ENCODE peak calls at places on chromosomes 11 and 22, in seven cellular contexts. One of them, this sample, is unnamed.

GRCh38 chr22:46401370-46401769 is 65.9 kb downstream of the TRMU start:
- DNase-seq in PC-3: no peak
- DNase-seq in mesothelial cell of epicardium: no peak
- DNase-seq in astrocyte of the spinal cord: no peak
- DNase-seq in IMR-90: no peak
- DNase-seq in sigmoid colon: no peak
- DNase-seq in NCI-H1105 treated with DMSO at 0.1 percent for 48 hours: no peak
- DNase-seq in this sample: no peak

GRCh38 chr11:121790435-121790834 is 325.6 kb downstream of the BLID start:
- DNase-seq in PC-3: no peak
- DNase-seq in mesothelial cell of epicardium: no peak
- DNase-seq in astrocyte of the spinal cord: no peak
- DNase-seq in IMR-90: no peak
- DNase-seq in sigmoid colon: no peak
- DNase-seq in NCI-H1105 treated with DMSO at 0.1 percent for 48 hours: no peak
- DNase-seq in this sample: no peak

GRCh38 chr22:25672685-25673084 is 69.3 kb upstream of the MYO18B start:
- DNase-seq in PC-3: no peak
- DNase-seq in mesothelial cell of epicardium: no peak
- DNase-seq in astrocyte of the spinal cord: no peak
- DNase-seq in IMR-90: peak
- DNase-seq in sigmoid colon: no peak
- DNase-seq in NCI-H1105 treated with DMSO at 0.1 percent for 48 hours: no peak
- DNase-seq in this sample: no peak

GRCh38 chr11:78379039-78379670 is 38.5 kb downstream of the GAB2 start:
- DNase-seq in PC-3: no peak
- DNase-seq in mesothelial cell of epicardium: no peak
- DNase-seq in astrocyte of the spinal cord: no peak
- DNase-seq in IMR-90: peak
- DNase-seq in sigmoid colon: no peak
- DNase-seq in NCI-H1105 treated with DMSO at 0.1 percent for 48 hours: no peak
- DNase-seq in this sample: peak

GRCh38 chr11:78910322-78910721 is 335.7 kb upstream of the NARS2 start:
- DNase-seq in PC-3: no peak
- DNase-seq in mesothelial cell of epicardium: no peak
- DNase-seq in astrocyte of the spinal cord: no peak
- DNase-seq in IMR-90: no peak
- DNase-seq in sigmoid colon: no peak
- DNase-seq in NCI-H1105 treated with DMSO at 0.1 percent for 48 hours: no peak
- DNase-seq in this sample: no peak

GRCh38 chr11:91926967-91927366 is 297.7 kb upstream of the FAT3 start:
- DNase-seq in PC-3: no peak
- DNase-seq in mesothelial cell of epicardium: no peak
- DNase-seq in astrocyte of the spinal cord: peak
- DNase-seq in IMR-90: no peak
- DNase-seq in sigmoid colon: peak
- DNase-seq in NCI-H1105 treated with DMSO at 0.1 percent for 48 hours: no peak
- DNase-seq in this sample: peak

GRCh38 chr11:132973686-132974085 is 558.6 kb downstream of the OPCML start:
- DNase-seq in PC-3: no peak
- DNase-seq in mesothelial cell of epicardium: no peak
- DNase-seq in astrocyte of the spinal cord: no peak
- DNase-seq in IMR-90: no peak
- DNase-seq in sigmoid colon: no peak
- DNase-seq in NCI-H1105 treated with DMSO at 0.1 percent for 48 hours: no peak
- DNase-seq in this sample: no peak

GRCh38 chr11:33135216-33135615 is 26.1 kb downstream of the CSTF3 start:
- DNase-seq in PC-3: no peak
- DNase-seq in mesothelial cell of epicardium: no peak
- DNase-seq in astrocyte of the spinal cord: peak
- DNase-seq in IMR-90: peak
- DNase-seq in sigmoid colon: no peak
- DNase-seq in NCI-H1105 treated with DMSO at 0.1 percent for 48 hours: no peak
- DNase-seq in this sample: peak

GRCh38 chr11:726278-726915 is 20.4 kb downstream of the EPS8L2 start:
- DNase-seq in PC-3: no peak
- DNase-seq in mesothelial cell of epicardium: no peak
- DNase-seq in astrocyte of the spinal cord: peak
- DNase-seq in IMR-90: peak
- DNase-seq in sigmoid colon: peak
- DNase-seq in NCI-H1105 treated with DMSO at 0.1 percent for 48 hours: peak
- DNase-seq in this sample: peak

GRCh38 chr22:45503071-45503815 is 560 bp downstream of the FBLN1 start:
- DNase-seq in PC-3: no peak
- DNase-seq in mesothelial cell of epicardium: no peak
- DNase-seq in astrocyte of the spinal cord: no peak
- DNase-seq in IMR-90: no peak
- DNase-seq in sigmoid colon: no peak
- DNase-seq in NCI-H1105 treated with DMSO at 0.1 percent for 48 hours: no peak
- DNase-seq in this sample: no peak

GRCh38 chr11:90204832-90205646 is 17.8 kb downstream of the CHORDC1 start:
- DNase-seq in PC-3: peak
- DNase-seq in mesothelial cell of epicardium: no peak
- DNase-seq in astrocyte of the spinal cord: peak
- DNase-seq in IMR-90: peak
- DNase-seq in sigmoid colon: no peak
- DNase-seq in NCI-H1105 treated with DMSO at 0.1 percent for 48 hours: peak
- DNase-seq in this sample: peak

GRCh38 chr11:125401746-125402145 is 94.3 kb downstream of the FEZ1 start:
- DNase-seq in PC-3: no peak
- DNase-seq in mesothelial cell of epicardium: no peak
- DNase-seq in astrocyte of the spinal cord: no peak
- DNase-seq in IMR-90: peak
- DNase-seq in sigmoid colon: no peak
- DNase-seq in NCI-H1105 treated with DMSO at 0.1 percent for 48 hours: no peak
- DNase-seq in this sample: no peak

GRCh38 chr22:25113316-25113721 is 86.3 kb upstream of the CRYBB3 start:
- DNase-seq in PC-3: no peak
- DNase-seq in mesothelial cell of epicardium: no peak
- DNase-seq in astrocyte of the spinal cord: no peak
- DNase-seq in IMR-90: no peak
- DNase-seq in sigmoid colon: no peak
- DNase-seq in NCI-H1105 treated with DMSO at 0.1 percent for 48 hours: no peak
- DNase-seq in this sample: no peak

GRCh38 chr22:33923033-33923432 is 2.8 kb upstream of the LARGE1 start:
- DNase-seq in PC-3: no peak
- DNase-seq in mesothelial cell of epicardium: no peak
- DNase-seq in astrocyte of the spinal cord: no peak
- DNase-seq in IMR-90: peak
- DNase-seq in sigmoid colon: no peak
- DNase-seq in NCI-H1105 treated with DMSO at 0.1 percent for 48 hours: no peak
- DNase-seq in this sample: no peak

GRCh38 chr11:76455331-76455730 is 10.5 kb downstream of the EMSY start:
- DNase-seq in PC-3: no peak
- DNase-seq in mesothelial cell of epicardium: no peak
- DNase-seq in astrocyte of the spinal cord: peak
- DNase-seq in IMR-90: peak
- DNase-seq in sigmoid colon: no peak
- DNase-seq in NCI-H1105 treated with DMSO at 0.1 percent for 48 hours: no peak
- DNase-seq in this sample: no peak

GRCh38 chr11:12377106-12377823 is at the start of gene PARVA:
- DNase-seq in PC-3: peak
- DNase-seq in mesothelial cell of epicardium: peak
- DNase-seq in astrocyte of the spinal cord: peak
- DNase-seq in IMR-90: peak
- DNase-seq in sigmoid colon: peak
- DNase-seq in NCI-H1105 treated with DMSO at 0.1 percent for 48 hours: peak
- DNase-seq in this sample: peak

GRCh38 chr11:118224512-118225180 is at the start of gene JAML:
- DNase-seq in PC-3: no peak
- DNase-seq in mesothelial cell of epicardium: no peak
- DNase-seq in astrocyte of the spinal cord: no peak
- DNase-seq in IMR-90: no peak
- DNase-seq in sigmoid colon: no peak
- DNase-seq in NCI-H1105 treated with DMSO at 0.1 percent for 48 hours: no peak
- DNase-seq in this sample: no peak

GRCh38 chr22:20741634-20742581 is 32.0 kb upstream of the SERPIND1 start:
- DNase-seq in PC-3: peak
- DNase-seq in mesothelial cell of epicardium: no peak
- DNase-seq in astrocyte of the spinal cord: peak
- DNase-seq in IMR-90: peak
- DNase-seq in sigmoid colon: no peak
- DNase-seq in NCI-H1105 treated with DMSO at 0.1 percent for 48 hours: peak
- DNase-seq in this sample: peak

GRCh38 chr11:14179126-14179820 is 179.7 kb downstream of the RRAS2 start:
- DNase-seq in PC-3: no peak
- DNase-seq in mesothelial cell of epicardium: no peak
- DNase-seq in astrocyte of the spinal cord: peak
- DNase-seq in IMR-90: peak
- DNase-seq in sigmoid colon: no peak
- DNase-seq in NCI-H1105 treated with DMSO at 0.1 percent for 48 hours: no peak
- DNase-seq in this sample: peak

GRCh38 chr22:45877651-45878050 is 99.3 kb downstream of the WNT7B start:
- DNase-seq in PC-3: no peak
- DNase-seq in mesothelial cell of epicardium: peak
- DNase-seq in astrocyte of the spinal cord: no peak
- DNase-seq in IMR-90: no peak
- DNase-seq in sigmoid colon: peak
- DNase-seq in NCI-H1105 treated with DMSO at 0.1 percent for 48 hours: peak
- DNase-seq in this sample: no peak

GRCh38 chr11:33930317-33931021 is 38.6 kb upstream of the LMO2 start:
- DNase-seq in PC-3: no peak
- DNase-seq in mesothelial cell of epicardium: no peak
- DNase-seq in astrocyte of the spinal cord: no peak
- DNase-seq in IMR-90: no peak
- DNase-seq in sigmoid colon: no peak
- DNase-seq in NCI-H1105 treated with DMSO at 0.1 percent for 48 hours: peak
- DNase-seq in this sample: peak

GRCh38 chr11:13215157-13215556 is 62.4 kb upstream of the BMAL1 start:
- DNase-seq in PC-3: peak
- DNase-seq in mesothelial cell of epicardium: no peak
- DNase-seq in astrocyte of the spinal cord: peak
- DNase-seq in IMR-90: peak
- DNase-seq in sigmoid colon: no peak
- DNase-seq in NCI-H1105 treated with DMSO at 0.1 percent for 48 hours: no peak
- DNase-seq in this sample: peak

GRCh38 chr11:2898366-2899079 is 12.9 kb upstream of the CDKN1C start:
- DNase-seq in PC-3: peak
- DNase-seq in mesothelial cell of epicardium: no peak
- DNase-seq in astrocyte of the spinal cord: peak
- DNase-seq in IMR-90: peak
- DNase-seq in sigmoid colon: peak
- DNase-seq in NCI-H1105 treated with DMSO at 0.1 percent for 48 hours: no peak
- DNase-seq in this sample: peak

GRCh38 chr11:34302046-34302921 is 55.5 kb downstream of the ABTB2 start:
- DNase-seq in PC-3: peak
- DNase-seq in mesothelial cell of epicardium: no peak
- DNase-seq in astrocyte of the spinal cord: peak
- DNase-seq in IMR-90: peak
- DNase-seq in sigmoid colon: no peak
- DNase-seq in NCI-H1105 treated with DMSO at 0.1 percent for 48 hours: no peak
- DNase-seq in this sample: peak

GRCh38 chr11:111454561-111455192 is 57.5 kb downstream of the BTG4 start:
- DNase-seq in PC-3: peak
- DNase-seq in mesothelial cell of epicardium: peak
- DNase-seq in astrocyte of the spinal cord: peak
- DNase-seq in IMR-90: peak
- DNase-seq in sigmoid colon: no peak
- DNase-seq in NCI-H1105 treated with DMSO at 0.1 percent for 48 hours: peak
- DNase-seq in this sample: peak

GRCh38 chr11:9687736-9688494 is 24.0 kb downstream of the SWAP70 start:
- DNase-seq in PC-3: no peak
- DNase-seq in mesothelial cell of epicardium: peak
- DNase-seq in astrocyte of the spinal cord: peak
- DNase-seq in IMR-90: peak
- DNase-seq in sigmoid colon: no peak
- DNase-seq in NCI-H1105 treated with DMSO at 0.1 percent for 48 hours: peak
- DNase-seq in this sample: no peak

GRCh38 chr11:67405196-67405567 is 1.3 kb downstream of the TBC1D10C start:
- DNase-seq in PC-3: no peak
- DNase-seq in mesothelial cell of epicardium: no peak
- DNase-seq in astrocyte of the spinal cord: no peak
- DNase-seq in IMR-90: no peak
- DNase-seq in sigmoid colon: no peak
- DNase-seq in NCI-H1105 treated with DMSO at 0.1 percent for 48 hours: no peak
- DNase-seq in this sample: no peak

GRCh38 chr11:118921929-118922744 is 3.6 kb downstream of the BCL9L start:
- DNase-seq in PC-3: peak
- DNase-seq in mesothelial cell of epicardium: no peak
- DNase-seq in astrocyte of the spinal cord: no peak
- DNase-seq in IMR-90: peak
- DNase-seq in sigmoid colon: peak
- DNase-seq in NCI-H1105 treated with DMSO at 0.1 percent for 48 hours: no peak
- DNase-seq in this sample: peak

GRCh38 chr11:100663996-100664395 is 23.1 kb upstream of the ARHGAP42 start:
- DNase-seq in PC-3: no peak
- DNase-seq in mesothelial cell of epicardium: no peak
- DNase-seq in astrocyte of the spinal cord: no peak
- DNase-seq in IMR-90: no peak
- DNase-seq in sigmoid colon: no peak
- DNase-seq in NCI-H1105 treated with DMSO at 0.1 percent for 48 hours: no peak
- DNase-seq in this sample: no peak

GRCh38 chr22:48855593-48856307 is 971.9 kb downstream of the BRD1 start:
- DNase-seq in PC-3: no peak
- DNase-seq in mesothelial cell of epicardium: no peak
- DNase-seq in astrocyte of the spinal cord: no peak
- DNase-seq in IMR-90: no peak
- DNase-seq in sigmoid colon: no peak
- DNase-seq in NCI-H1105 treated with DMSO at 0.1 percent for 48 hours: no peak
- DNase-seq in this sample: no peak

GRCh38 chr11:113806403-113806802 is 26.8 kb downstream of the CLDN25 start:
- DNase-seq in PC-3: peak
- DNase-seq in mesothelial cell of epicardium: no peak
- DNase-seq in astrocyte of the spinal cord: no peak
- DNase-seq in IMR-90: peak
- DNase-seq in sigmoid colon: no peak
- DNase-seq in NCI-H1105 treated with DMSO at 0.1 percent for 48 hours: peak
- DNase-seq in this sample: peak

GRCh38 chr11:76233936-76234703 is 27.8 kb upstream of the WNT11 start:
- DNase-seq in PC-3: no peak
- DNase-seq in mesothelial cell of epicardium: peak
- DNase-seq in astrocyte of the spinal cord: peak
- DNase-seq in IMR-90: no peak
- DNase-seq in sigmoid colon: peak
- DNase-seq in NCI-H1105 treated with DMSO at 0.1 percent for 48 hours: no peak
- DNase-seq in this sample: peak

GRCh38 chr11:113796663-113797259 is 17.2 kb downstream of the CLDN25 start:
- DNase-seq in PC-3: peak
- DNase-seq in mesothelial cell of epicardium: no peak
- DNase-seq in astrocyte of the spinal cord: peak
- DNase-seq in IMR-90: peak
- DNase-seq in sigmoid colon: no peak
- DNase-seq in NCI-H1105 treated with DMSO at 0.1 percent for 48 hours: peak
- DNase-seq in this sample: peak

GRCh38 chr11:87006035-87006434 is 31.7 kb upstream of the TMEM135 start:
- DNase-seq in PC-3: peak
- DNase-seq in mesothelial cell of epicardium: no peak
- DNase-seq in astrocyte of the spinal cord: no peak
- DNase-seq in IMR-90: no peak
- DNase-seq in sigmoid colon: no peak
- DNase-seq in NCI-H1105 treated with DMSO at 0.1 percent for 48 hours: no peak
- DNase-seq in this sample: no peak

This sample was measured in fibroblast of mammary gland.